ENCODE peak calls at places on chromosomes 2 and 18, in four cellular contexts. One of them, this sample, is unnamed.

GRCh38 chr2:108409768-108410167 is 32.0 kb downstream of the SULT1C4 start:
- DNase-seq in Panc1: no peak
- DNase-seq in HepG2: no peak
- DNase-seq in K562: no peak
- DNase-seq in this sample: no peak

GRCh38 chr18:32048507-32049091 is 30.0 kb downstream of the RNF125 start:
- DNase-seq in Panc1: no peak
- DNase-seq in HepG2: peak; percentile 39
- DNase-seq in K562: no peak
- DNase-seq in this sample: no peak

GRCh38 chr2:98374958-98375570 is 28.8 kb downstream of the CNGA3 start:
- DNase-seq in Panc1: no peak
- DNase-seq in HepG2: no peak
- DNase-seq in K562: no peak
- DNase-seq in this sample: no peak

GRCh38 chr2:46241344-46241743 is 55.9 kb upstream of the EPAS1 start:
- DNase-seq in Panc1: no peak
- DNase-seq in HepG2: no peak
- DNase-seq in K562: no peak
- DNase-seq in this sample: no peak

GRCh38 chr2:190551928-190552327 is 17.4 kb upstream of the NEMP2 start:
- DNase-seq in Panc1: no peak
- DNase-seq in HepG2: no peak
- DNase-seq in K562: no peak
- DNase-seq in this sample: no peak

GRCh38 chr18:62486290-62486964 is 36.4 kb upstream of the ZCCHC2 start:
- DNase-seq in Panc1: peak; percentile 68
- DNase-seq in HepG2: peak; percentile 69
- DNase-seq in K562: peak; percentile 35
- DNase-seq in this sample: peak; percentile 94

GRCh38 chr2:86671304-86671981 is 47.8 kb upstream of the RNF103 start:
- DNase-seq in Panc1: no peak
- DNase-seq in HepG2: peak; percentile 15
- DNase-seq in K562: no peak
- DNase-seq in this sample: no peak

GRCh38 chr2:152611458-152612231 is 105.6 kb downstream of the PRPF40A start:
- DNase-seq in Panc1: no peak
- DNase-seq in HepG2: no peak
- DNase-seq in K562: no peak
- DNase-seq in this sample: no peak

GRCh38 chr2:149129433-149129832 is 90.9 kb downstream of the LYPD6B start:
- DNase-seq in Panc1: no peak
- DNase-seq in HepG2: no peak
- DNase-seq in K562: no peak
- DNase-seq in this sample: no peak

GRCh38 chr2:200319587-200320337 is 13.3 kb downstream of the SPATS2L start:
- DNase-seq in Panc1: no peak
- DNase-seq in HepG2: peak; percentile 92
- DNase-seq in K562: no peak
- DNase-seq in this sample: no peak

GRCh38 chr2:30115141-30115980 is 31.4 kb upstream of the YPEL5 start:
- DNase-seq in Panc1: peak; percentile 85
- DNase-seq in HepG2: peak; percentile 77
- DNase-seq in K562: peak; percentile 65
- DNase-seq in this sample: peak; percentile 76

DNA sequence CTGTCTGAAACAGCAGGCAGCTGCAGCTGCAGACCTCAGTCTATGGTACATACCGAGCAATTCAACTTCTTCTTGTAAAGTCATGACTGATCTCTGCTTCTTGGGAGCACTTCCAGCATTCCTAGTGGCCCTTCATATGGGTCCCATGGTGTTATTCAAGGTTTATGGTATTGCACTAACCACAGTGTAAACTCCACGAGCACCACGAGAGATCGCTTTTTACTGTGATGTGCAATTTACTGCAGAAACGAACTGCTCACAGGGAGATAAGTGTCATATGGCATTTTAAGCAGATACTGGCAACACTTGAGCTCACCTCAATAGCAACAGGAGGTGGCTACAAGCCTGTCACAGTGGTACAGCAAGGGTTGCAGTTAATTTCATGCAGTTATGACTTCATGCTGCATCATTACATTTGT is 38.6 kb upstream of the SH3BP4 start:
- DNase-seq in Panc1: no peak
- DNase-seq in HepG2: no peak
- DNase-seq in K562: no peak
- DNase-seq in this sample: no peak
- TF ChIP-seq TCF7L2 in Panc1: peak; percentile 86
- TF ChIP-seq TCF7L2 in HepG2: no peak
- TF ChIP-seq TCF7L2 in K562: no peak
- TF ChIP-seq TCF7L2 in this sample: no peak

GRCh38 chr2:54455584-54456525 is at the start of gene SPTBN1:
- DNase-seq in Panc1: peak; percentile 36
- DNase-seq in HepG2: peak; percentile 87
- DNase-seq in K562: peak; percentile 17
- DNase-seq in this sample: peak; percentile 61

GRCh38 chr2:54454922-54455583 is 1.1 kb upstream of the SPTBN1 start:
- DNase-seq in Panc1: no peak
- DNase-seq in HepG2: peak; percentile 48
- DNase-seq in K562: no peak
- DNase-seq in this sample: no peak

GRCh38 chr2:54459037-54459441 is 2.9 kb downstream of the SPTBN1 start:
- DNase-seq in Panc1: no peak
- DNase-seq in HepG2: no peak
- DNase-seq in K562: no peak
- DNase-seq in this sample: no peak

GRCh38 chr2:54456526-54457325 is 599 bp downstream of the SPTBN1 start:
- DNase-seq in Panc1: no peak
- DNase-seq in HepG2: peak; percentile 19
- DNase-seq in K562: peak; percentile 17
- DNase-seq in this sample: no peak

DNA sequence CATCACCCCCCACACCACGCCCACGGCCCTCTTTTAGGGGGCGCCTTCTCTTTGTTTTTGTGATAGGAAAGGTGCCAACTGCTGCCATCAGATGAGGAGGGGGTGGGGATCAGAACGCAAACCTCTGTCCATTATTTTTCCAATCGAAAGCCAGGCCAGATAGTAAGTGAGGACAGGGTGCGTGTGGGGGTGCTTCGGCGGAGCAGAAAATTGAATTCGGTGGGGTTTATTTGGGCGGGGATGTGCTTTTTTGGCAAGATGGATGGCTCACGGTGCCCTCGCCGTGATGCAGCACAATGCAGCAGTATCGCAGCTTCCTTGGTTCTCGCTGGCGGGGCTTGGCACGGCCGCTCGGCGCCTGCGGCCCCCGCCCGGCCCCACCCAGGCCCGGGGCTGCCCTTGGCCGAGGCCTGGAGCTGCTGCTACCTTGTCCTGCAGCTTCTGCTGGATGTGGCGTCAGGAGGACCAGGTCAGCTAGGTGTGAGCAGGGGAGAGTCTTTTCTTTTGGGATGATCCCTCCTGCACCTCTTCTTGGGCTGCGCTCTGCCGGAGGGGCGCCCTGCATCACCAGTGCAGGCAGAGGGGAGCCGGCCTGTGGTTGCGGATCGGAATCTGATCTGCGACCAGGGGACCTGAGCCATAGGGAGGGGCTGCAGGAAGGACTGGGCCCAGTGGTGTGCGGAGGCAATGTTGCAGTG is 1.3 kb downstream of the SPTBN1 start:
- DNase-seq in Panc1: no peak
- DNase-seq in HepG2: peak; percentile 59
- DNase-seq in K562: no peak
- DNase-seq in this sample: no peak
- TF ChIP-seq TCF7L2 in Panc1: no peak
- TF ChIP-seq TCF7L2 in HepG2: no peak
- TF ChIP-seq TCF7L2 in K562: no peak
- TF ChIP-seq TCF7L2 in this sample: peak; percentile 40

GRCh38 chr2:27082773-27083409 is 3.7 kb upstream of the KHK start:
- DNase-seq in Panc1: no peak
- DNase-seq in HepG2: no peak
- DNase-seq in K562: no peak
- DNase-seq in this sample: no peak

GRCh38 chr2:27083410-27084296 is 2.9 kb upstream of the KHK start:
- DNase-seq in Panc1: no peak
- DNase-seq in HepG2: peak; percentile 51
- DNase-seq in K562: no peak
- DNase-seq in this sample: no peak

GRCh38 chr2:27080603-27080938 is 2.2 kb downstream of the EMILIN1 start:
- DNase-seq in Panc1: no peak
- DNase-seq in HepG2: no peak
- DNase-seq in K562: no peak
- DNase-seq in this sample: no peak

GRCh38 chr2:27080140-27080469 is 1.7 kb downstream of the EMILIN1 start:
- DNase-seq in Panc1: no peak
- DNase-seq in HepG2: no peak
- DNase-seq in K562: no peak
- DNase-seq in this sample: no peak

DNA sequence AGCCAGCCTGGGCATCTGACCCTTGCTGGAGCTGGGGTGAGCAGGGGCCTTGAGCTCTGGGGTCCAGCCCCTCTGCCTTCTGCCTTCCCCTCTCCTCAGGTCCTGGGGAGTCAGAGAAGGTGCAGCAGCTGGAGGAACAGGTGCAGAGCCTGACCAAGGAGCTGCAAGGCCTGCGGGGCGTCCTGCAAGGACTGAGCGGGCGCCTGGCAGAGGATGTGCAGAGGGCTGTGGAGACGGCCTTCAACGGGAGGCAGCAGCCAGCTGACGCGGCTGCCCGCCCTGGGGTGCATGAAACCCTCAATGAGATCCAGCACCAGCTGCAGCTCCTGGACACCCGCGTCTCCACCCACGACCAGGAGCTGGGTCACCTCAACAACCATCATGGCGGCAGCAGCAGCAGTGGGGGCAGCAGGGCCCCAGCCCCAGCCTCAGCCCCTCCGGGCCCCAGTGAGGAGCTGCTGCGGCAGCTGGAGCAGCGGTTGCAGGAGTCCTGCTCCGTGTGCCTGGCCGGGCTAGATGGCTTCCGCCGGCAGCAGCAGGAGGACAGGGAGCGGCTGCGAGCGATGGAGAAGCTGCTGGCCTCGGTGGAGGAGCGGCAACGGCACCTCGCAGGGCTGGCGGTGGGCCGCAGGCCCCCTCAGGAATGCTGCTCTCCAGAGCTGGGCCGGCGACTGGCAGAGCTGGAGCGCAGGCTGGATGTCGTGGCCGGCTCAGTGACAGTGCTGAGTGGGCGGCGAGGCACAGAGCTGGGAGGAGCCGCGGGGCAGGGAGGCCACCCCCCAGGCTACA is 3.8 kb downstream of the EMILIN1 start:
- DNase-seq in Panc1: no peak
- DNase-seq in HepG2: no peak
- DNase-seq in K562: peak; percentile 53
- DNase-seq in this sample: no peak
- TF ChIP-seq TCF7L2 in Panc1: no peak
- TF ChIP-seq TCF7L2 in HepG2: no peak
- TF ChIP-seq TCF7L2 in K562: no peak
- TF ChIP-seq TCF7L2 in this sample: no peak

DNA sequence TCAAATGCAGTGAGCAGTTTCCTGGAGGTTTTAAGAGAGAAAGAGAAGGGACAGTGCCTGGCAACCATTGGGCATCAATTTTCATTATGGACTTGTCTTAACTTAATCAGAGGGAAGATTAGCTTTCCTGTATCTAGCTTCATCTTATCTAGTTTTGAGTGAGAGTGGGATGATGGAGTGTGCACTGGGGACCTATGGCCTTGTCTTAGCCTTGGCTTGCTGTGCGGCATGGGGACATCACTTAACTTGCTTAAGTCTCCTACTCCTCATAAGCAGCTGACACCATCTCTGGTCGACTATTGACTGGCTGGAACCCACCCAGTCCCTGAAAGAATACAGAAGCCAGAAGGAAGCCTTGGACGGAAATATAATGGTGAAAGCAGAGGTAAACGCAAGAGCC is 344.0 kb downstream of the SOX11 start:
- DNase-seq in Panc1: no peak
- DNase-seq in HepG2: no peak
- DNase-seq in K562: no peak
- DNase-seq in this sample: no peak
- TF ChIP-seq TCF7L2 in Panc1: no peak
- TF ChIP-seq TCF7L2 in HepG2: no peak
- TF ChIP-seq TCF7L2 in K562: no peak
- TF ChIP-seq TCF7L2 in this sample: no peak

GRCh38 chr18:13514558-13514957 is 211.8 kb downstream of the FAM210A start:
- DNase-seq in Panc1: no peak
- DNase-seq in HepG2: no peak
- DNase-seq in K562: no peak
- DNase-seq in this sample: no peak
- TF ChIP-seq TCF7L2 in Panc1: no peak
- TF ChIP-seq TCF7L2 in HepG2: no peak
- TF ChIP-seq TCF7L2 in K562: no peak
- TF ChIP-seq TCF7L2 in this sample: no peak

DNA sequence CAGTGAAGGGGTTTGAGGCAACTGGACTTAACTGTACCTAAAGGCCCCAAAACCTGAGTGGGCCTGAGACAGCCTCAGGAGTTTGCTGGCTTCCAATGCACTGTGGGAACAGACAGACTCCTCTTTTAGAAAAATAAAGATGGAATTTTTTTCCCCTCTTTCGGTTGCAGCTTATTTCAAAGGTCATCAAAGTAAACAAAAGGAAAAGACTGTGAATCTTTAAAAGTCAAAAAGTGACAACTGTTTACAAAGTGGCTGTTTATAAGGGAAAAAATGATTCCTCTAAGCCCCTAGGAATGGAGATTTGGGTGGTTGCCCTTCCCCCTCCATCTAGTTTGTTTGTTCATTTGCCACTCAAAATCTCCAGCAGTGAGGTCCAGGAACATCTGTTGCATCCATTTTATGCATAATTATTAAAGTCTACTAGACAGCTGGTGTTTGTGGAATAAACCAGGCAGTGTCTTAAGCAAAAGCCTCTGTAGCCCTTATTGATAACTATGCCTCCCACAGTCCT is 132.3 kb upstream of the ZFP36L2 start:
- DNase-seq in Panc1: no peak
- DNase-seq in HepG2: peak; percentile 32
- DNase-seq in K562: no peak
- DNase-seq in this sample: no peak
- TF ChIP-seq TCF7L2 in Panc1: no peak
- TF ChIP-seq TCF7L2 in HepG2: no peak
- TF ChIP-seq TCF7L2 in K562: no peak
- TF ChIP-seq TCF7L2 in this sample: no peak

GRCh38 chr2:105378921-105379383 is 19.9 kb downstream of the FHL2 start:
- DNase-seq in Panc1: no peak
- DNase-seq in HepG2: no peak
- DNase-seq in K562: no peak
- DNase-seq in this sample: no peak
- TF ChIP-seq TCF7L2 in Panc1: no peak
- TF ChIP-seq TCF7L2 in HepG2: no peak
- TF ChIP-seq TCF7L2 in K562: no peak
- TF ChIP-seq TCF7L2 in this sample: no peak